ENCODE peak calls at places on chromosome 6, in ten cellular contexts. One of them, this sample, is unnamed.

GRCh38 chr6:70337379-70338073 is 34.6 kb upstream of the COL9A1 start:
- DNase-seq in natural killer cell: no peak
- DNase-seq in RWPE1: no peak
- DNase-seq in fibroblast of villous mesenchyme: no peak
- DNase-seq in mesothelial cell of epicardium: no peak
- DNase-seq in adrenal gland: no peak
- DNase-seq in neural crest cell: no peak
- DNase-seq in GM20000: no peak
- DNase-seq in esophagus muscularis mucosa: no peak
- DNase-seq in sigmoid colon: no peak
- DNase-seq in this sample: no peak

GRCh38 chr6:124870611-124871201 is 91.5 kb upstream of the RNF217 start:
- DNase-seq in mesothelial cell of epicardium: no peak
- DNase-seq in fibroblast of villous mesenchyme: peak; percentile 56
- DNase-seq in natural killer cell: no peak
- DNase-seq in adrenal gland: no peak
- DNase-seq in RWPE1: peak; percentile 48
- DNase-seq in esophagus muscularis mucosa: no peak
- DNase-seq in neural crest cell: no peak
- DNase-seq in GM20000: no peak
- DNase-seq in sigmoid colon: no peak
- DNase-seq in this sample: no peak

GRCh38 chr6:35014786-35015185 is 125.7 kb downstream of the ANKS1A start:
- DNase-seq in RWPE1: peak; percentile 20
- DNase-seq in GM20000: no peak
- DNase-seq in sigmoid colon: no peak
- DNase-seq in adrenal gland: no peak
- DNase-seq in neural crest cell: no peak
- DNase-seq in mesothelial cell of epicardium: no peak
- DNase-seq in esophagus muscularis mucosa: no peak
- DNase-seq in natural killer cell: no peak
- DNase-seq in fibroblast of villous mesenchyme: no peak
- DNase-seq in this sample: no peak

GRCh38 chr6:150263765-150264415 is 104.9 kb upstream of the IYD start:
- DNase-seq in fibroblast of villous mesenchyme: no peak
- DNase-seq in GM20000: no peak
- DNase-seq in sigmoid colon: no peak
- DNase-seq in natural killer cell: no peak
- DNase-seq in esophagus muscularis mucosa: no peak
- DNase-seq in adrenal gland: peak; percentile 56
- DNase-seq in neural crest cell: no peak
- DNase-seq in RWPE1: no peak
- DNase-seq in mesothelial cell of epicardium: no peak
- DNase-seq in this sample: no peak

GRCh38 chr6:27178001-27178730 is 69.3 kb upstream of the PRSS16 start:
- DNase-seq in fibroblast of villous mesenchyme: peak; percentile 90
- DNase-seq in neural crest cell: no peak
- DNase-seq in adrenal gland: peak; percentile 77
- DNase-seq in natural killer cell: peak; percentile 44
- DNase-seq in sigmoid colon: peak; percentile 87
- DNase-seq in mesothelial cell of epicardium: peak; percentile 57
- DNase-seq in esophagus muscularis mucosa: no peak
- DNase-seq in RWPE1: peak; percentile 26
- DNase-seq in GM20000: peak; percentile 18
- DNase-seq in this sample: peak; percentile 69

GRCh38 chr6:16512585-16513109 is 248.6 kb downstream of the ATXN1 start:
- DNase-seq in natural killer cell: no peak
- DNase-seq in RWPE1: no peak
- DNase-seq in adrenal gland: no peak
- DNase-seq in fibroblast of villous mesenchyme: no peak
- DNase-seq in neural crest cell: no peak
- DNase-seq in mesothelial cell of epicardium: no peak
- DNase-seq in GM20000: no peak
- DNase-seq in sigmoid colon: no peak
- DNase-seq in esophagus muscularis mucosa: no peak
- DNase-seq in this sample: no peak

GRCh38 chr6:71446084-71446869 is 157.7 kb downstream of the OGFRL1 start:
- DNase-seq in mesothelial cell of epicardium: no peak
- DNase-seq in GM20000: no peak
- DNase-seq in neural crest cell: no peak
- DNase-seq in fibroblast of villous mesenchyme: no peak
- DNase-seq in adrenal gland: no peak
- DNase-seq in RWPE1: no peak
- DNase-seq in natural killer cell: no peak
- DNase-seq in esophagus muscularis mucosa: no peak
- DNase-seq in sigmoid colon: no peak
- DNase-seq in this sample: no peak

GRCh38 chr6:4004249-4004648 is 74.7 kb downstream of the FAM217A start:
- DNase-seq in adrenal gland: no peak
- DNase-seq in mesothelial cell of epicardium: no peak
- DNase-seq in sigmoid colon: no peak
- DNase-seq in esophagus muscularis mucosa: no peak
- DNase-seq in natural killer cell: no peak
- DNase-seq in fibroblast of villous mesenchyme: peak; percentile 60
- DNase-seq in neural crest cell: no peak
- DNase-seq in RWPE1: no peak
- DNase-seq in GM20000: no peak
- DNase-seq in this sample: no peak

GRCh38 chr6:35972471-35972985 is 51.6 kb upstream of the SRPK1 start:
- DNase-seq in mesothelial cell of epicardium: no peak
- DNase-seq in esophagus muscularis mucosa: no peak
- DNase-seq in neural crest cell: peak; percentile 2
- DNase-seq in GM20000: no peak
- DNase-seq in natural killer cell: no peak
- DNase-seq in fibroblast of villous mesenchyme: no peak
- DNase-seq in sigmoid colon: no peak
- DNase-seq in adrenal gland: peak; percentile 53
- DNase-seq in RWPE1: no peak
- DNase-seq in this sample: no peak

GRCh38 chr6:34285571-34285970 is 36.8 kb upstream of the SMIM29 start:
- DNase-seq in GM20000: no peak
- DNase-seq in mesothelial cell of epicardium: no peak
- DNase-seq in adrenal gland: no peak
- DNase-seq in RWPE1: no peak
- DNase-seq in natural killer cell: no peak
- DNase-seq in esophagus muscularis mucosa: no peak
- DNase-seq in neural crest cell: no peak
- DNase-seq in sigmoid colon: no peak
- DNase-seq in fibroblast of villous mesenchyme: peak; percentile 24
- DNase-seq in this sample: no peak

DNA sequence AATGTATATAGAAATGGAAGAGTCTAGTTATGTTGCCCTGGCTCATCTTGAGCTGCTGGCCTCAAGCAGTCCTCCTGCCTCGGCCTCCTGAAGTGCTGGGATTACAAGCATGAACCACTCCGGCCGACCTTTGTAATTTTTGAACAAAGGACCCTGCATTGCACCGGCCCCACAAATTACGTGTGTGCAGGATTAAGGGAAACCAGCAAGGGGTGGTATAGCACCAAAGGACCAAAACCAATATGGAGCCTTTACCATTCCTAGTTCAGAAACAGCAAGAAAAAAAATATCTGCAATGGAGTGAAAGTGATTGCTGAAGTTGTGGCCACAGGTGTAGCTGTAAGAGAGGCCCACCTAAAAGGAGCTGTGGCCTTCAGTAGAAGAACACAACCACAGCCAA is 8.2 kb upstream of the TRERF1 start:
- DNase-seq in esophagus muscularis mucosa: no peak
- DNase-seq in fibroblast of villous mesenchyme: no peak
- DNase-seq in mesothelial cell of epicardium: no peak
- DNase-seq in neural crest cell: no peak
- DNase-seq in RWPE1: no peak
- DNase-seq in sigmoid colon: no peak
- DNase-seq in GM20000: no peak
- DNase-seq in natural killer cell: no peak
- DNase-seq in adrenal gland: no peak
- DNase-seq in this sample: no peak
- TF ChIP-seq CTCF in esophagus muscularis mucosa: no peak
- TF ChIP-seq CTCF in fibroblast of villous mesenchyme: no peak
- TF ChIP-seq CTCF in mesothelial cell of epicardium: no peak
- TF ChIP-seq CTCF in neural crest cell: no peak
- TF ChIP-seq CTCF in RWPE1: no peak
- TF ChIP-seq CTCF in sigmoid colon: no peak
- TF ChIP-seq CTCF in GM20000: no peak
- TF ChIP-seq CTCF in natural killer cell: no peak
- TF ChIP-seq CTCF in adrenal gland: no peak
- TF ChIP-seq CTCF in this sample: no peak

GRCh38 chr6:138410048-138410735 is 6.2 kb downstream of the HEBP2 start:
- DNase-seq in natural killer cell: no peak
- DNase-seq in adrenal gland: peak; percentile 83
- DNase-seq in GM20000: no peak
- DNase-seq in sigmoid colon: no peak
- DNase-seq in RWPE1: no peak
- DNase-seq in fibroblast of villous mesenchyme: peak; percentile 83
- DNase-seq in neural crest cell: no peak
- DNase-seq in esophagus muscularis mucosa: no peak
- DNase-seq in mesothelial cell of epicardium: no peak
- DNase-seq in this sample: peak; percentile 44
- TF ChIP-seq CTCF in natural killer cell: no peak
- TF ChIP-seq CTCF in adrenal gland: no peak
- TF ChIP-seq CTCF in GM20000: no peak
- TF ChIP-seq CTCF in sigmoid colon: no peak
- TF ChIP-seq CTCF in RWPE1: no peak
- TF ChIP-seq CTCF in fibroblast of villous mesenchyme: no peak
- TF ChIP-seq CTCF in neural crest cell: no peak
- TF ChIP-seq CTCF in esophagus muscularis mucosa: no peak
- TF ChIP-seq CTCF in mesothelial cell of epicardium: no peak
- TF ChIP-seq CTCF in this sample: no peak

GRCh38 chr6:79670789-79671188 is 39.7 kb downstream of the SH3BGRL2 start:
- DNase-seq in sigmoid colon: no peak
- DNase-seq in mesothelial cell of epicardium: no peak
- DNase-seq in esophagus muscularis mucosa: no peak
- DNase-seq in GM20000: no peak
- DNase-seq in RWPE1: no peak
- DNase-seq in fibroblast of villous mesenchyme: no peak
- DNase-seq in adrenal gland: no peak
- DNase-seq in neural crest cell: no peak
- DNase-seq in natural killer cell: no peak
- DNase-seq in this sample: no peak

GRCh38 chr6:79669766-79670165 is 38.6 kb downstream of the SH3BGRL2 start:
- DNase-seq in GM20000: no peak
- DNase-seq in adrenal gland: no peak
- DNase-seq in mesothelial cell of epicardium: no peak
- DNase-seq in natural killer cell: no peak
- DNase-seq in sigmoid colon: no peak
- DNase-seq in esophagus muscularis mucosa: no peak
- DNase-seq in neural crest cell: no peak
- DNase-seq in fibroblast of villous mesenchyme: no peak
- DNase-seq in RWPE1: no peak
- DNase-seq in this sample: no peak

GRCh38 chr6:79671605-79672266 is 40.6 kb downstream of the SH3BGRL2 start:
- DNase-seq in sigmoid colon: peak; percentile 66
- DNase-seq in mesothelial cell of epicardium: no peak
- DNase-seq in natural killer cell: no peak
- DNase-seq in adrenal gland: peak; percentile 57
- DNase-seq in GM20000: no peak
- DNase-seq in RWPE1: peak; percentile 32
- DNase-seq in neural crest cell: no peak
- DNase-seq in fibroblast of villous mesenchyme: peak; percentile 11
- DNase-seq in esophagus muscularis mucosa: no peak
- DNase-seq in this sample: peak; percentile 79

GRCh38 chr6:79673947-79674346 is 42.8 kb downstream of the SH3BGRL2 start:
- DNase-seq in fibroblast of villous mesenchyme: no peak
- DNase-seq in sigmoid colon: no peak
- DNase-seq in RWPE1: no peak
- DNase-seq in GM20000: no peak
- DNase-seq in esophagus muscularis mucosa: no peak
- DNase-seq in adrenal gland: no peak
- DNase-seq in natural killer cell: no peak
- DNase-seq in mesothelial cell of epicardium: no peak
- DNase-seq in neural crest cell: no peak
- DNase-seq in this sample: no peak

DNA sequence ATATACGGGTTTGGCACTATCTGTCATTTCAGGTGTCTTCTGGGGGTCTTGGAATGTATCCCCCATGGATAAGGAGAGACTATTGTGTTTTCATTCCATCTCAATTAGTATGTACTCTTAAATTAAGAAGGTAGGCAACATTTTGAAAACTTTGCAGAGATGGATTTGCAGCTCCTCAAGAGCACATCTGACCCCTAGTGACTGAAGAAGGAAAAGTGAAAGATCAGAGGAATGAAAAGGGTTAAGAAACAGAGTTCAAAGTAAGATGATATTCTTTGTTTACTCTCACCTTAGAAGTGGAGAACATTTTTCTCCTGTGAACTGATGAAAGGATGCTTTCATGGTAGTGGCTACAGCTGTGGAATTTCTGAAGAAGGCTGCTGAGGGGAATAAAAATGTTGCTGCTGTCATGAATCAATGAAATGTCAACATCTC is 41.5 kb downstream of the SH3BGRL2 start:
- DNase-seq in esophagus muscularis mucosa: no peak
- DNase-seq in RWPE1: peak; percentile 28
- DNase-seq in neural crest cell: no peak
- DNase-seq in natural killer cell: no peak
- DNase-seq in sigmoid colon: no peak
- DNase-seq in fibroblast of villous mesenchyme: peak; percentile 45
- DNase-seq in GM20000: peak; percentile 20
- DNase-seq in mesothelial cell of epicardium: no peak
- DNase-seq in adrenal gland: no peak
- DNase-seq in this sample: no peak
- TF ChIP-seq CTCF in esophagus muscularis mucosa: peak; percentile 10
- TF ChIP-seq CTCF in RWPE1: peak; percentile 53
- TF ChIP-seq CTCF in neural crest cell: peak; percentile 69
- TF ChIP-seq CTCF in natural killer cell: no peak
- TF ChIP-seq CTCF in sigmoid colon: peak; percentile 13
- TF ChIP-seq CTCF in fibroblast of villous mesenchyme: peak; percentile 64
- TF ChIP-seq CTCF in GM20000: peak; percentile 19
- TF ChIP-seq CTCF in mesothelial cell of epicardium: peak; percentile 23
- TF ChIP-seq CTCF in adrenal gland: peak; percentile 30
- TF ChIP-seq CTCF in this sample: no peak

GRCh38 chr6:68978411-68978810 is 343.3 kb downstream of the ADGRB3 start:
- DNase-seq in neural crest cell: no peak
- DNase-seq in sigmoid colon: no peak
- DNase-seq in natural killer cell: no peak
- DNase-seq in fibroblast of villous mesenchyme: no peak
- DNase-seq in esophagus muscularis mucosa: no peak
- DNase-seq in adrenal gland: no peak
- DNase-seq in mesothelial cell of epicardium: no peak
- DNase-seq in RWPE1: no peak
- DNase-seq in GM20000: peak; percentile 4
- DNase-seq in this sample: no peak

GRCh38 chr6:68976260-68976659 is 341.2 kb downstream of the ADGRB3 start:
- DNase-seq in mesothelial cell of epicardium: no peak
- DNase-seq in adrenal gland: no peak
- DNase-seq in natural killer cell: no peak
- DNase-seq in GM20000: no peak
- DNase-seq in neural crest cell: no peak
- DNase-seq in fibroblast of villous mesenchyme: no peak
- DNase-seq in sigmoid colon: no peak
- DNase-seq in RWPE1: peak; percentile 7
- DNase-seq in esophagus muscularis mucosa: no peak
- DNase-seq in this sample: no peak

DNA sequence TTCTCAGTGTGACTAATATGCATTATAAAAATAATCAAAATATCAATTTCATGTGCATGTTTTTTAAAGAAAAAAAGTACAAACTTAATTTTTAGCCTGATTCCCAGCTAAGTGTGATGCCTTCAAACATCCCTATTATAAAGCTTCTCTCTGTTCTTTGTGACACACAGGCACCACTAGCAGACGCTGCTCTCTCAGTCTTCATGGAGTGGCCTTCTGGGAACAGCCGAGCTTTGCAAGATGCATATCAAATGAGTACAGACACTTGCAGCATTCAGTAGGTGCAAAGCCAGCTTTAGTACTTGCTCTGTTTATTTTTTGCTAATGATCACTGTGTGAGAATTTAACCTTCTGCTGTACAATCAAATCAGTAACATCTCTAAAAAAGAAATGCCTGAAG is 340.0 kb downstream of the ADGRB3 start:
- DNase-seq in esophagus muscularis mucosa: no peak
- DNase-seq in GM20000: no peak
- DNase-seq in adrenal gland: peak; percentile 75
- DNase-seq in sigmoid colon: no peak
- DNase-seq in mesothelial cell of epicardium: no peak
- DNase-seq in natural killer cell: no peak
- DNase-seq in RWPE1: no peak
- DNase-seq in neural crest cell: peak; percentile 9
- DNase-seq in fibroblast of villous mesenchyme: no peak
- DNase-seq in this sample: no peak
- TF ChIP-seq CTCF in esophagus muscularis mucosa: no peak
- TF ChIP-seq CTCF in GM20000: no peak
- TF ChIP-seq CTCF in adrenal gland: peak; percentile 40
- TF ChIP-seq CTCF in sigmoid colon: no peak
- TF ChIP-seq CTCF in mesothelial cell of epicardium: no peak
- TF ChIP-seq CTCF in natural killer cell: no peak
- TF ChIP-seq CTCF in RWPE1: no peak
- TF ChIP-seq CTCF in neural crest cell: peak; percentile 28
- TF ChIP-seq CTCF in fibroblast of villous mesenchyme: peak; percentile 19
- TF ChIP-seq CTCF in this sample: no peak

This sample was measured in lung.